ENCODE peak calls at places on chromosome 9, in eight cellular contexts. D is kidney epithelial cell; I is CD8-positive, alpha-beta memory T cell; H is activated effector memory CD4-positive, alpha-beta T cell treated with Interleukin-2 at 50 U/mL for 16 hours; L is ecto neural progenitor cell; U is left ventricle myocardium superior; C is GDM1; Y is endothelial cell. J is an unnamed sample.

GRCh38 chr9:35828716-35829083 is at the start of gene FAM221B:
- DNase-seq in C (no peak), L (peak; percentile 89), I (peak; percentile 38), Y (peak; percentile 60), D (no peak), U (peak; percentile 51), H (no peak), J (peak; percentile 35)

GRCh38 chr9:27529316-27530278 is at the start of gene MOB3B:
- DNase-seq in C (peak; percentile 34), D (no peak), H (peak; percentile 57), U (peak; percentile 92), L (peak; percentile 92), Y (peak; percentile 95), I (peak; percentile 65), J (peak; percentile 95)

GRCh38 chr9:79807966-79808365 is 236.2 kb downstream of the TLE4 start:
- DNase-seq in D (no peak), H (no peak), L (no peak), C (no peak), I (no peak), Y (no peak), U (no peak), J (no peak)

GRCh38 chr9:129887210-129888084 is 52.2 kb downstream of the USP20 start:
- DNase-seq in H (peak; percentile 44), Y (no peak), I (peak; percentile 65), D (peak; percentile 21), U (no peak), C (no peak), L (no peak), J (no peak)

GRCh38 chr9:110582156-110582555 is 2.6 kb upstream of the SVEP1 start:
- DNase-seq in C (no peak), I (no peak), H (no peak), L (no peak), D (no peak), U (no peak), Y (no peak), J (no peak)

GRCh38 chr9:35727676-35728040 is 4.3 kb downstream of the TLN1 start:
- DNase-seq in D (no peak), L (no peak), I (no peak), H (no peak), C (no peak), Y (no peak), U (no peak), J (no peak)

GRCh38 chr9:79489241-79490000 is 82.3 kb upstream of the TLE4 start:
- DNase-seq in I (no peak), U (peak; percentile 30), H (no peak), D (peak; percentile 21), C (no peak), Y (no peak), L (no peak), J (no peak)

GRCh38 chr9:108569624-108570023 is 286.2 kb downstream of the ACTL7B start:
- DNase-seq in Y (no peak), D (no peak), L (no peak), U (no peak), I (no peak), H (no peak), C (no peak), J (peak; percentile 18)

GRCh38 chr9:14023285-14023684 is 290.7 kb downstream of the NFIB start:
- DNase-seq in U (no peak), Y (no peak), I (no peak), L (no peak), D (no peak), C (no peak), H (no peak), J (no peak)

GRCh38 chr9:134546231-134546731 is 95.3 kb upstream of the COL5A1 start:
- DNase-seq in Y (no peak), I (no peak), H (no peak), U (peak; percentile 38), L (no peak), D (no peak), C (no peak), J (no peak)

GRCh38 chr9:20835364-20836286 is 151.6 kb downstream of the FOCAD start:
- DNase-seq in I (no peak), L (no peak), H (no peak), D (no peak), C (no peak), Y (no peak), U (no peak), J (no peak)

GRCh38 chr9:33124716-33125378 is 42.3 kb downstream of the B4GALT1 start:
- DNase-seq in L (no peak), U (no peak), D (no peak), I (no peak), H (no peak), C (no peak), Y (no peak), J (no peak)

GRCh38 chr9:21060919-21061561 is 16.7 kb downstream of the IFNB1 start:
- DNase-seq in D (no peak), U (no peak), C (peak; percentile 52), H (no peak), Y (no peak), L (no peak), I (no peak), J (no peak)

GRCh38 chr9:134960701-134961181 is 43.0 kb upstream of the FCN1 start:
- DNase-seq in C (no peak), U (no peak), H (no peak), L (no peak), I (no peak), D (no peak), Y (no peak), J (no peak)